ENCODE peak calls at places on chromosomes 3 and 15, in eight cellular contexts. J, Y, Q, G, M, L, Z and U are unnamed samples. For H3K4me1, the result is how much of the 10 kb centered on the place peaks cover.

GRCh38 chr3:50100956-50101845 is 12.5 kb downstream of the RBM5 start:
- DNase-seq in J (no peak), Y (no peak), Q (peak), G (no peak), M (no peak), L (no peak), Z (no peak), U (no peak)

GRCh38 chr3:46905661-46906451 is 28.3 kb downstream of the PTH1R start:
- DNase-seq in J (no peak), Y (no peak), Q (no peak), G (peak), M (no peak), L (peak), Z (no peak), U (peak)

GRCh38 chr3:42431099-42431498 is 20.7 kb upstream of the LYZL4 start:
- DNase-seq in J (no peak), Y (no peak), Q (no peak), G (no peak), M (peak), L (no peak), Z (no peak), U (no peak)

GRCh38 chr15:69881310-69881660 is 216.4 kb downstream of the TLE3 start:
- DNase-seq in J (no peak), Y (peak), Q (peak), G (no peak), M (no peak), L (no peak), Z (no peak), U (no peak)

GRCh38 chr15:63832620-63833245 is 1.0 kb downstream of the HERC1 start:
- DNase-seq in J (no peak), Y (no peak), Q (no peak), G (no peak), M (peak), L (no peak), Z (no peak), U (no peak)

GRCh38 chr3:42690766-42691680 is 5.7 kb downstream of the KLHL40 start:
- DNase-seq in J (no peak), Y (no peak), Q (no peak), G (peak), M (no peak), L (peak), Z (no peak), U (peak)

GRCh38 chr15:62503451-62503850 is 338.4 kb upstream of the C2CD4B start:
- DNase-seq in J (peak), Y (no peak), Q (no peak), G (no peak), M (peak), L (peak), Z (no peak), U (peak)

GRCh38 chr3:75192065-75192658 is 472.0 kb upstream of the FRG2C start:
- DNase-seq in J (peak), Y (no peak), Q (peak), G (no peak), M (peak), L (no peak), Z (no peak), U (no peak)

GRCh38 chr15:80026754-80027153 is 32.7 kb upstream of the ZFAND6 start:
- DNase-seq in J (no peak), Y (no peak), Q (no peak), G (no peak), M (no peak), L (no peak), Z (no peak), U (no peak)

GRCh38 chr3:55579499-55579898 is 92.4 kb upstream of the WNT5A start:
- DNase-seq in J (no peak), Y (no peak), Q (no peak), G (no peak), M (no peak), L (no peak), Z (no peak), U (peak)

GRCh38 chr3:172687501-172687900 is 23.4 kb downstream of the NCEH1 start:
- DNase-seq in J (no peak), Y (no peak), Q (no peak), G (no peak), M (no peak), L (no peak), Z (no peak), U (no peak)

GRCh38 chr3:171871392-171872274 is 28.5 kb downstream of the TMEM212 start:
- DNase-seq in J (no peak), Y (no peak), Q (no peak), G (no peak), M (no peak), L (no peak), Z (no peak), U (no peak)

GRCh38 chr3:39122811-39123210 is 15.3 kb downstream of the TTC21A start:
- DNase-seq in J (no peak), Y (peak), Q (no peak), G (no peak), M (no peak), L (no peak), Z (no peak), U (no peak)

DNA sequence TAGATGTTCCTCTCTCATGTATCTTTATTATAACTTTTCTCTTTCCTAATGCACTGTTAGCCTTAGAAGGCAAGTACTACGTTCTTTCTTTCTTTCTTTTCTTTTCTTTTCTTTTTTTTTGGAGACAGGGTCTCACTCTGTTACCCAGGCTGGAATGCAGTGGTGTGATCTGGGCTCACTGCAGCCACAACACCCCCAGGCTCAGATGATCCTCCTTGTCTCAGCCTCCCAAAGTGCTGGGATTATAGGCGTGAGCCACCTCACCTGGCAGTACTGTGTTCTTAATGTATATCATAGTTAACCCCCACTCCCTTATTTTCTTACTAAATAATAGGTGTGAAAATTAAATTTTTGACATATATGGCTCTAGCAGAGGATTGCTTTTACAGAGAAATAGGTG is 23.1 kb downstream of the IQGAP1 start:
- DNase-seq in J (no peak), Y (no peak), Q (no peak), G (no peak), M (no peak), L (no peak), Z (no peak), U (no peak)
- H3K4me1 ChIP-seq in J (under half), Y (under half), Q (under half), G (half or more), M (under half), L (half or more), Z (under half), U (under half)

DNA sequence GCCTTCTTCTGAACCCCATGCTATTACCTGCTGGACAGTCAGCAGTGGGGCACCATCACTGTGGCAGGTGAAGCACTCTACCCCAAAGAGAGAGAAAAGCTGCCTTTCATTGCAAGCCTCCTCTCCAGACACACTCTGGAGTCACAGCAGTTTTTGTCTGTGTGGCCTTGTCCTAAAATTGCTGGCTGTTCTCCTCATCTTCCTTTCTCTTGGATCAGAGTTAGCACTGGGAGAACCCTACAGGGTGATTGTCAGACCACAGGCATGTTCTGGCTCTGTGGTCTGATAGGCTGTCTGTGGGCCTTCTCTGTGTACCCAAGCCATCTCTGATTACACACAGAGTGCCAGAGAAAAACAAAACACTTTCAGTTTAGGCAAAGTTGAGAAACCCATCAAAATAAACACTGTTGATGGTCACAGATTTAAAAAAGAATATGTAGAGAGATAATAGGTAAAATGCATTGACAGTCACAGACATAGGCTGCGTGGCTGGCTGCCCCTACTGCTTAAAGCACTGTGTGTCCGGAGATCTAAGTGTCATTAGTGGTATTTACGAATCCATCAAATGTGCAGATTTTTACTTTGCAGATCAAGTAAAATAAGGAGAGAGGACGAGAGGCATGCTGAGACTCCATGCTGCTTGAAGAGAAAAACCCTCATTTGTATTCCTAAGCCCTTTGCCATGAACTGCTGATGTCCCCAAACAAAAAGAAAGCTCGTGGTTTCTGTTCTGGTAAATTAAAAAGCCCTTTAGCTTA is 689.9 kb downstream of the TUSC7 start:
- DNase-seq in J (no peak), Y (no peak), Q (no peak), G (no peak), M (peak), L (no peak), Z (no peak), U (no peak)
- H3K4me3 ChIP-seq in J (no peak), Y (no peak), Q (no peak), G (no peak), M (no peak), L (no peak), Z (no peak), U (no peak)

GRCh38 chr3:79726795-79727194 is 41.0 kb downstream of the ROBO1 start:
- DNase-seq in J (no peak), Y (no peak), Q (no peak), G (no peak), M (no peak), L (no peak), Z (no peak), U (no peak)

GRCh38 chr3:79729096-79729495 is 38.7 kb downstream of the ROBO1 start:
- DNase-seq in J (peak), Y (no peak), Q (peak), G (no peak), M (peak), L (no peak), Z (no peak), U (no peak)

GRCh38 chr3:79724206-79724605 is 43.6 kb downstream of the ROBO1 start:
- DNase-seq in J (no peak), Y (no peak), Q (peak), G (no peak), M (no peak), L (no peak), Z (no peak), U (no peak)
- TF ChIP-seq CTCF in J (no peak), Y (no peak), Q (peak), G (no peak), M (no peak), L (no peak), Z (no peak), U (no peak)

DNA sequence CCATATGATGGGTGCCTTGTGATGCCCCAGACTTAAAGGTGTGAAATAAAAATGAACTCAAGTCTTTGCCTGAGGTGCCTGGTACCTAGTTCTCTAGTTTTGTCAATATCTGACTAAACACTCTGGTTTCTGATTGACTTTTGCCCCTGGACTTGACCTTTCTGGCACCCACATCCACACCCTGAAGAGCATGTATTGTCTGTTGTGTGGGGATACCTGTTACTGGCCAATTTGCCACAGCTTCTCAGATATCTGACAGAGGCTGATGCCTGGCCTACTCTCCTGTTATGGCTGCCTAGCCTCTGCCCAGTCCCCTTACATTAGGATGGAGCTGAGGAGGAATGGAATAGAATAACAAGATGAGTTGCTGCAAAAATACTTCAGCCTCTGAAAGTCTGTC is 3.6 kb downstream of the ZBTB38 start:
- DNase-seq in J (no peak), Y (no peak), Q (no peak), G (no peak), M (no peak), L (no peak), Z (no peak), U (no peak)
- H3K4me1 ChIP-seq in J (under half), Y (half or more), Q (under half), G (under half), M (under half), L (half or more), Z (under half), U (under half)

GRCh38 chr3:9213019-9213646 is 36.3 kb downstream of the SRGAP3 start:
- DNase-seq in J (no peak), Y (no peak), Q (peak), G (no peak), M (no peak), L (no peak), Z (no peak), U (no peak)

GRCh38 chr3:9208713-9209112 is 40.7 kb downstream of the SRGAP3 start:
- DNase-seq in J (no peak), Y (no peak), Q (no peak), G (no peak), M (no peak), L (no peak), Z (no peak), U (no peak)

GRCh38 chr3:9207076-9207763 is 42.2 kb downstream of the SRGAP3 start:
- DNase-seq in J (no peak), Y (no peak), Q (no peak), G (no peak), M (no peak), L (no peak), Z (no peak), U (peak)

GRCh38 chr3:9211155-9211950 is 38.1 kb downstream of the SRGAP3 start:
- DNase-seq in J (no peak), Y (no peak), Q (peak), G (no peak), M (peak), L (no peak), Z (no peak), U (no peak)

GRCh38 chr3:9209777-9210176 is 39.7 kb downstream of the SRGAP3 start:
- DNase-seq in J (no peak), Y (no peak), Q (no peak), G (no peak), M (no peak), L (no peak), Z (no peak), U (no peak)
- H3K4me3 ChIP-seq in J (no peak), Y (no peak), Q (no peak), G (no peak), M (no peak), L (no peak), Z (no peak), U (no peak)

GRCh38 chr3:14602006-14602803 is 49.4 kb upstream of the CCDC174 start:
- DNase-seq in J (no peak), Y (no peak), Q (peak), G (no peak), M (no peak), L (no peak), Z (no peak), U (no peak)
- TF ChIP-seq CTCF in J (no peak), Y (no peak), Q (peak), G (no peak), M (peak), L (no peak), Z (no peak), U (no peak)

DNA sequence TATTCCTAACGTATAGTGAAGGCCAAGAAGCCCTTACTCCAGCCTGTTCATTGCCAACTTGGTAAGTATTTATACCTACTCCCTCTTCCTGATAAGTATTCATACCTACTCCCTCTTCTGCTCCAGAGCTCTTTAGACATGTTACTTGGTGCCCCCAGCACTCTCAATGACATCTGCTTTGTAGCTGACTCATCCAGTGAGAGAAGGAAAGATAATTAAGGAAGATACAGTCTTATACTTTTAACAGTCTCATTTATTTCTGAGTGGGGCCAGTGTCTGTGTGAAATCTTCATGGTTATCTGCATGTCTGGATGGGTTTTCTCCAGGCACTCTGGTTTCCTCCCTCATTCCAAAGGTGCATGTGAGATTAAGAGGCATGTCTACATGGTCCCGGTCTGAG is 698.7 kb downstream of the FHIT start:
- DNase-seq in J (no peak), Y (no peak), Q (no peak), G (no peak), M (no peak), L (no peak), Z (no peak), U (no peak)
- H3K4me1 ChIP-seq in J (under half), Y (under half), Q (under half), G (under half), M (under half), L (under half), Z (under half), U (under half)

GRCh38 chr3:141387446-141388030 is 19.2 kb downstream of the ZBTB38 start:
- DNase-seq in J (no peak), Y (no peak), Q (no peak), G (no peak), M (no peak), L (no peak), Z (no peak), U (no peak)
- H3K4me3 ChIP-seq in J (no peak), Y (peak), Q (no peak), G (peak), M (no peak), L (no peak), Z (no peak), U (peak)